ENCODE peak calls at places on chromosomes 11 and 22, in six cellular contexts. Q is GM12878, I is NB4, S is A549, C is endothelial cell of umbilical vein, W is K562. Y is an unnamed sample.
A peak's percentile ranks its signal among the peaks of the same experiment; 100 is the strongest.

GRCh38 chr11:95074806-95075563 is 8.3 kb downstream of the SRSF8 start:
- DNase-seq in Q (no peak), I (no peak), S (no peak), C (peak; percentile 34), W (no peak), Y (no peak)

GRCh38 chr11:113528982-113529381 is 53.8 kb upstream of the DRD2 start:
- DNase-seq in Q (no peak), I (no peak), S (no peak), C (no peak), W (no peak), Y (no peak)

GRCh38 chr11:61969838-61970452 is 2.5 kb upstream of the FTH1 start:
- DNase-seq in Q (no peak), I (peak; percentile 91), S (no peak), C (peak; percentile 86), W (no peak), Y (no peak)

GRCh38 chr11:1087279-1087960 is 12.7 kb downstream of the MUC2 start:
- DNase-seq in Q (no peak), I (no peak), S (no peak), C (no peak), W (no peak), Y (no peak)

GRCh38 chr22:24391836-24392217 is 35.6 kb upstream of the ADORA2A start:
- DNase-seq in Q (no peak), I (no peak), S (no peak), C (peak; percentile 60), W (no peak), Y (no peak)

GRCh38 chr22:50443801-50444625 is 30.8 kb downstream of the SBF1 start:
- DNase-seq in Q (no peak), I (no peak), S (no peak), C (no peak), W (no peak), Y (no peak)

GRCh38 chr11:130206141-130206540 is 46.6 kb downstream of the ST14 start:
- DNase-seq in Q (no peak), I (no peak), S (no peak), C (no peak), W (no peak), Y (no peak)

GRCh38 chr11:35029979-35030378 is 109.0 kb upstream of the CD44 start:
- DNase-seq in Q (peak; percentile 81), I (peak; percentile 75), S (no peak), C (no peak), W (peak; percentile 53), Y (no peak)

GRCh38 chr22:16960884-16961249 is 47.2 kb downstream of the GAB4 start:
- DNase-seq in Q (no peak), I (no peak), S (no peak), C (no peak), W (peak; percentile 5), Y (no peak)

GRCh38 chr22:21764038-21764804 is 28.6 kb upstream of the YPEL1 start:
- DNase-seq in Q (no peak), I (no peak), S (no peak), C (no peak), W (no peak), Y (no peak)

GRCh38 chr11:45322891-45323597 is 36.9 kb upstream of the SYT13 start:
- DNase-seq in Q (no peak), I (no peak), S (no peak), C (no peak), W (no peak), Y (no peak)

GRCh38 chr11:28690746-28691145 is 582.6 kb downstream of the METTL15 start:
- DNase-seq in Q (no peak), I (no peak), S (no peak), C (no peak), W (no peak), Y (no peak)

DNA sequence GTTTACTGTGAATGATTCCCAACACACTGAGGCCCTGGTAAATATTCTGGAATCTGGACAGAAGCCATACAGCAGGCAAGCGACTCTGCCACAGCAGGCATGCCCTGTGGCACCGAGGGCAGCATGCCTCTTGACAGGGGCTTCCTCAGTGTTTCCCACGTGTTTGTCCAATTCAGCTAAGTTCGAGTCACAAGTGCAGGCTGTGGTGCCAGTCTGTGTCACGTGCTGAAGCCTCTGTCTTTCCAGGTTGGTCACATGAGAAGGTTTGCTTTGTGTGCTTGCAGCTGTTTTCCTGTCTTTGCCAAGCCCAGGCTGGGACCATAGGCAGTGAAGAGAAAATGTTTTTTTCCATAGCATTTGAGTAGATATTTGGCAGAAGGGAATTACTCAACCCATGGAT is 2.4 kb upstream of the PPFIBP2 start:
- DNase-seq in Q (no peak), I (peak; percentile 33), S (no peak), C (peak; percentile 65), W (no peak), Y (peak; percentile 15)
- TF ChIP-seq MYC in Q (no peak), I (no peak), S (no peak), C (no peak), W (no peak), Y (no peak)

GRCh38 chr11:11022126-11022730 is 164.4 kb upstream of the ZBED5 start:
- DNase-seq in Q (no peak), I (peak; percentile 25), S (peak; percentile 55), C (peak; percentile 29), W (peak; percentile 49), Y (no peak)

GRCh38 chr11:11032072-11032471 is 174.2 kb upstream of the ZBED5 start:
- DNase-seq in Q (no peak), I (no peak), S (no peak), C (no peak), W (no peak), Y (no peak)

GRCh38 chr11:11025087-11025486 is 167.2 kb upstream of the ZBED5 start:
- DNase-seq in Q (no peak), I (peak; percentile 15), S (no peak), C (peak; percentile 34), W (no peak), Y (no peak)

GRCh38 chr11:11027271-11027670 is 169.4 kb upstream of the ZBED5 start:
- DNase-seq in Q (no peak), I (no peak), S (no peak), C (no peak), W (no peak), Y (no peak)

GRCh38 chr11:11028017-11028692 is 170.3 kb upstream of the ZBED5 start:
- DNase-seq in Q (no peak), I (peak; percentile 65), S (peak; percentile 44), C (peak; percentile 52), W (peak; percentile 54), Y (peak; percentile 34)
- TF ChIP-seq MYC in Q (no peak), I (no peak), S (no peak), C (no peak), W (no peak), Y (no peak)

GRCh38 chr22:43377486-43377995 is 34.3 kb upstream of the MPPED1 start:
- DNase-seq in Q (no peak), I (no peak), S (no peak), C (peak; percentile 16), W (no peak), Y (no peak)
- TF ChIP-seq MYC in Q (no peak), I (no peak), S (no peak), C (no peak), W (no peak), Y (no peak)

DNA sequence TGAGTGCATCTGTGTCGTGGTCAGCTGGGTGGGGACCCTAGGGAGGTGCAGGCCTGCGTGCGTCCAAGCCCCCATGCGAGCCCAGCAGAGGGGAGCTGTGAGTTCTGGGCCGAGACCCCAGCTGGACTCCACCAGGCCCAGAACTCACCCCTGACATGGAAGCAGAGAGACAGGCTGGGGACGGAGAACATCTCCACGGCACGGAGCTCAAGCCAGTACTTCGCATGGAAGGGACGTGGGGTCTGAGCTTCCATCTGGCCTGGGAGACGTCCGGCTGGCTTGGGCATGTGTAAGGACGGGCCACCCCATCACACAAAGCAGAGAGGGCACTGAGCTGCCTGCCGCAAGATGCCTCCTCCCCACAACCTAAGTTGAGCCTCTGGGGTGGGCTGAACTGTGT is 422.4 kb downstream of the CTTN start:
- DNase-seq in Q (no peak), I (no peak), S (no peak), C (no peak), W (no peak), Y (no peak)
- TF ChIP-seq MYC in Q (no peak), I (no peak), S (no peak), C (no peak), W (no peak), Y (no peak)

GRCh38 chr11:20367313-20367948 is 3.9 kb downstream of the HTATIP2 start:
- DNase-seq in Q (no peak), I (peak; percentile 64), S (peak; percentile 90), C (peak; percentile 91), W (peak; percentile 80), Y (peak; percentile 24)
- TF ChIP-seq MYC in Q (no peak), I (peak; percentile 12), S (no peak), C (no peak), W (peak; percentile 21), Y (no peak)

GRCh38 chr11:72240461-72241289 is 3.3 kb downstream of the PHOX2A start:
- DNase-seq in Q (no peak), I (no peak), S (no peak), C (no peak), W (no peak), Y (no peak)

GRCh38 chr11:72239296-72239848 is 4.6 kb downstream of the PHOX2A start:
- DNase-seq in Q (no peak), I (peak; percentile 59), S (no peak), C (no peak), W (no peak), Y (no peak)

GRCh38 chr11:72241290-72241781 is 2.6 kb downstream of the PHOX2A start:
- DNase-seq in Q (no peak), I (no peak), S (no peak), C (no peak), W (no peak), Y (no peak)

GRCh38 chr11:72238492-72239295 is 5.3 kb downstream of the PHOX2A start:
- DNase-seq in Q (no peak), I (no peak), S (no peak), C (no peak), W (no peak), Y (no peak)

DNA sequence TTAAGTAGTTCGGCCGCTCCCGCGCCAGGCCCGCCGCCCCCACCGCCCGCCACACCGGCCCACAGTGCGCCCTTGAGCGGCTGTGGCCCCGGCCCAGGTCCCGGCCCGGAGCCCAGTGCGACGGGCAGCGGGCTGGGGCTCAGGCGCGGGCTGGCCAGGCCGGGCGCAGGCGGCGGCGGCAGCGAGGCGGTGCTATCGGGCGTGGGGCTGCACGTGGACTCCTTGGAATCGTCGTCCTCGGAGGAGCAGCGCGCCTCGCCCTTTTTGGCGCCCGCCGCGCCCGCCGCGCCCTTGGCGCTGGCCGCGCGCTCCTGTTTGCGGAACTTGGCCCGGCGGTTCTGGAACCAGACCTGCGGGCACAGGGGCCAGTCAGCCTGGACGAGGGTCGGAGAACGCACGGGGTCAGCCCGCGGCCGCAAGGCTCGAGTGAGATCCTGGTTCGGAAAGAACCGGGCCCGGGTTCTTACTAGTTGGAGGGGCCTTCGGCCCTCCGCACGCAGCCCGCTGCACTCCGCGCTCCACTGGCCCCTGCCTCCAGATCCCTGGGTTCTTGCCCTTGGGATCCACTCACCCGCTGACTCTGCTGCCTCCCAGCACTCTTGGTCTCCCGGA is 4.0 kb downstream of the PHOX2A start:
- DNase-seq in Q (no peak), I (no peak), S (no peak), C (no peak), W (no peak), Y (no peak)
- TF ChIP-seq MYC in Q (no peak), I (no peak), S (no peak), C (no peak), W (no peak), Y (peak; percentile 18)

Y was measured in HepG2.